ENCODE peak calls at places on chromosomes 4 and X, in nine cellular contexts. One of them, this sample, is unnamed.

GRCh38 chr4:2936773-2937145 is 26.4 kb downstream of the NOP14 start:
- DNase-seq in NCI-H1092: no peak
- DNase-seq in IMR-90: peak; percentile 58
- DNase-seq in cerebellum: no peak
- DNase-seq in testis: peak; percentile 15
- DNase-seq in NCI-H226: peak; percentile 72
- DNase-seq in activated T-cell treated with anti-CD3 and anti-CD28 coated beads for 24 hours: no peak
- DNase-seq in germinal center: no peak
- DNase-seq in GM03348: peak; percentile 51
- DNase-seq in this sample: no peak

GRCh38 chr4:133694416-133694815 is 507.2 kb downstream of the PABPC4L start:
- DNase-seq in cerebellum: no peak
- DNase-seq in testis: no peak
- DNase-seq in NCI-H226: no peak
- DNase-seq in activated T-cell treated with anti-CD3 and anti-CD28 coated beads for 24 hours: no peak
- DNase-seq in NCI-H1092: no peak
- DNase-seq in GM03348: no peak
- DNase-seq in IMR-90: no peak
- DNase-seq in germinal center: no peak
- DNase-seq in this sample: no peak

GRCh38 chr4:68732653-68733466 is 62.4 kb upstream of the UGT2B15 start:
- DNase-seq in NCI-H226: peak; percentile 66
- DNase-seq in NCI-H1092: no peak
- DNase-seq in cerebellum: no peak
- DNase-seq in germinal center: no peak
- DNase-seq in activated T-cell treated with anti-CD3 and anti-CD28 coated beads for 24 hours: no peak
- DNase-seq in testis: peak; percentile 25
- DNase-seq in GM03348: no peak
- DNase-seq in IMR-90: no peak
- DNase-seq in this sample: no peak

GRCh38 chr4:53706422-53707032 is 115.2 kb upstream of the LNX1 start:
- DNase-seq in activated T-cell treated with anti-CD3 and anti-CD28 coated beads for 24 hours: no peak
- DNase-seq in germinal center: peak; percentile 20
- DNase-seq in GM03348: peak; percentile 66
- DNase-seq in NCI-H1092: peak; percentile 15
- DNase-seq in NCI-H226: peak; percentile 21
- DNase-seq in testis: no peak
- DNase-seq in IMR-90: peak; percentile 71
- DNase-seq in cerebellum: no peak
- DNase-seq in this sample: no peak

GRCh38 chr4:128686032-128686465 is 123.5 kb upstream of the JADE1 start:
- DNase-seq in NCI-H1092: no peak
- DNase-seq in NCI-H226: peak; percentile 37
- DNase-seq in GM03348: no peak
- DNase-seq in IMR-90: peak; percentile 18
- DNase-seq in activated T-cell treated with anti-CD3 and anti-CD28 coated beads for 24 hours: no peak
- DNase-seq in cerebellum: no peak
- DNase-seq in testis: no peak
- DNase-seq in germinal center: no peak
- DNase-seq in this sample: no peak

GRCh38 chr4:105092356-105092755 is 54.3 kb upstream of the TET2 start:
- DNase-seq in NCI-H226: peak; percentile 84
- DNase-seq in germinal center: no peak
- DNase-seq in cerebellum: no peak
- DNase-seq in GM03348: peak; percentile 13
- DNase-seq in testis: no peak
- DNase-seq in activated T-cell treated with anti-CD3 and anti-CD28 coated beads for 24 hours: no peak
- DNase-seq in IMR-90: peak; percentile 85
- DNase-seq in NCI-H1092: no peak
- DNase-seq in this sample: no peak

GRCh38 chr4:138927065-138927464 is 88.5 kb upstream of the NOCT start:
- DNase-seq in NCI-H1092: no peak
- DNase-seq in activated T-cell treated with anti-CD3 and anti-CD28 coated beads for 24 hours: no peak
- DNase-seq in cerebellum: no peak
- DNase-seq in germinal center: no peak
- DNase-seq in IMR-90: peak; percentile 52
- DNase-seq in NCI-H226: no peak
- DNase-seq in GM03348: peak; percentile 17
- DNase-seq in testis: no peak
- DNase-seq in this sample: no peak

GRCh38 chrX:1401611-1402430 is 9.9 kb upstream of the SLC25A6 start:
- DNase-seq in NCI-H226: no peak
- DNase-seq in cerebellum: no peak
- DNase-seq in testis: no peak
- DNase-seq in GM03348: no peak
- DNase-seq in activated T-cell treated with anti-CD3 and anti-CD28 coated beads for 24 hours: no peak
- DNase-seq in germinal center: no peak
- DNase-seq in NCI-H1092: no peak
- DNase-seq in IMR-90: no peak
- DNase-seq in this sample: no peak

GRCh38 chrX:13483773-13484172 is 85.6 kb upstream of the EGFL6 start:
- DNase-seq in cerebellum: no peak
- DNase-seq in germinal center: no peak
- DNase-seq in NCI-H226: no peak
- DNase-seq in GM03348: no peak
- DNase-seq in activated T-cell treated with anti-CD3 and anti-CD28 coated beads for 24 hours: no peak
- DNase-seq in IMR-90: no peak
- DNase-seq in testis: no peak
- DNase-seq in NCI-H1092: no peak
- DNase-seq in this sample: no peak

GRCh38 chr4:48262484-48262883 is 7.2 kb downstream of the TEC start:
- DNase-seq in NCI-H226: no peak
- DNase-seq in testis: no peak
- DNase-seq in cerebellum: no peak
- DNase-seq in IMR-90: no peak
- DNase-seq in activated T-cell treated with anti-CD3 and anti-CD28 coated beads for 24 hours: no peak
- DNase-seq in GM03348: no peak
- DNase-seq in NCI-H1092: no peak
- DNase-seq in germinal center: no peak
- DNase-seq in this sample: no peak

GRCh38 chr4:158300012-158300411 is 89.7 kb downstream of the TMEM144 start:
- DNase-seq in NCI-H1092: no peak
- DNase-seq in IMR-90: no peak
- DNase-seq in GM03348: no peak
- DNase-seq in germinal center: no peak
- DNase-seq in NCI-H226: no peak
- DNase-seq in testis: no peak
- DNase-seq in cerebellum: no peak
- DNase-seq in activated T-cell treated with anti-CD3 and anti-CD28 coated beads for 24 hours: no peak
- DNase-seq in this sample: no peak

GRCh38 chr4:186078977-186079697 is 10.2 kb downstream of the TLR3 start:
- DNase-seq in cerebellum: no peak
- DNase-seq in IMR-90: no peak
- DNase-seq in NCI-H1092: no peak
- DNase-seq in germinal center: no peak
- DNase-seq in activated T-cell treated with anti-CD3 and anti-CD28 coated beads for 24 hours: no peak
- DNase-seq in GM03348: no peak
- DNase-seq in NCI-H226: no peak
- DNase-seq in testis: no peak
- DNase-seq in this sample: no peak

GRCh38 chrX:144715356-144715755 is 531.9 kb upstream of the SPANXN1 start:
- DNase-seq in IMR-90: no peak
- DNase-seq in testis: no peak
- DNase-seq in cerebellum: no peak
- DNase-seq in NCI-H1092: no peak
- DNase-seq in germinal center: no peak
- DNase-seq in GM03348: no peak
- DNase-seq in NCI-H226: no peak
- DNase-seq in activated T-cell treated with anti-CD3 and anti-CD28 coated beads for 24 hours: no peak
- DNase-seq in this sample: no peak

GRCh38 chr4:101039367-101039766 is 308.0 kb downstream of the PPP3CA start:
- DNase-seq in NCI-H1092: no peak
- DNase-seq in germinal center: no peak
- DNase-seq in NCI-H226: no peak
- DNase-seq in cerebellum: no peak
- DNase-seq in testis: no peak
- DNase-seq in activated T-cell treated with anti-CD3 and anti-CD28 coated beads for 24 hours: no peak
- DNase-seq in IMR-90: no peak
- DNase-seq in GM03348: no peak
- DNase-seq in this sample: no peak

GRCh38 chr4:185201983-185202962 is 1.5 kb downstream of the CFAP97 start:
- DNase-seq in germinal center: no peak
- DNase-seq in testis: no peak
- DNase-seq in GM03348: no peak
- DNase-seq in NCI-H1092: no peak
- DNase-seq in activated T-cell treated with anti-CD3 and anti-CD28 coated beads for 24 hours: no peak
- DNase-seq in NCI-H226: no peak
- DNase-seq in cerebellum: no peak
- DNase-seq in IMR-90: peak; percentile 42
- DNase-seq in this sample: peak; percentile 57

This sample was measured in thyroid gland.